ENCODE peak calls at places on chromosomes 6 and 20, in seven cellular contexts. P, C, G, F, M, L and A are unnamed samples. For H3K4me1, the result is how much of the 10 kb centered on the place peaks cover.

GRCh38 chr6:13708679-13709261 is 2.9 kb downstream of the RANBP9 start:
- DNase-seq in P (no peak), C (no peak), G (peak), F (peak), M (no peak), L (no peak), A (no peak)

GRCh38 chr20:41050361-41051019 is 21.9 kb downstream of the TOP1 start:
- DNase-seq in P (peak), C (no peak), G (no peak), F (no peak), M (no peak), L (no peak), A (no peak)

GRCh38 chr20:4534315-4534714 is 187.4 kb upstream of the PRND start:
- DNase-seq in P (no peak), C (no peak), G (no peak), F (no peak), M (no peak), L (no peak), A (no peak)

GRCh38 chr6:107692351-107692750 is 131.8 kb downstream of the SCML4 start:
- DNase-seq in P (peak), C (no peak), G (no peak), F (no peak), M (no peak), L (no peak), A (no peak)

GRCh38 chr6:108156180-108156937 is 9.5 kb upstream of the NR2E1 start:
- DNase-seq in P (no peak), C (no peak), G (no peak), F (no peak), M (no peak), L (no peak), A (no peak)

GRCh38 chr6:111552241-111552744 is 53.4 kb downstream of the TRAF3IP2 start:
- DNase-seq in P (peak), C (peak), G (no peak), F (peak), M (no peak), L (no peak), A (peak)

GRCh38 chr20:59647271-59647670 is 42.9 kb downstream of the PHACTR3 start:
- DNase-seq in P (no peak), C (no peak), G (no peak), F (no peak), M (no peak), L (no peak), A (no peak)

GRCh38 chr6:108916026-108916689 is 67.9 kb downstream of the ARMC2 start:
- DNase-seq in P (peak), C (no peak), G (no peak), F (no peak), M (no peak), L (no peak), A (no peak)

GRCh38 chr20:35699914-35700624 is 864 bp downstream of the ROMO1 start:
- DNase-seq in P (no peak), C (no peak), G (peak), F (no peak), M (no peak), L (no peak), A (no peak)

GRCh38 chr6:1641391-1641790 is 31.7 kb downstream of the FOXC1 start:
- DNase-seq in P (peak), C (no peak), G (no peak), F (no peak), M (no peak), L (no peak), A (no peak)

GRCh38 chr6:131948221-131948661 is 2.9 kb downstream of the CCN2 start:
- DNase-seq in P (peak), C (no peak), G (no peak), F (no peak), M (no peak), L (no peak), A (no peak)

GRCh38 chr6:30743099-30744053 is 889 bp upstream of the FLOT1 start:
- DNase-seq in P (peak), C (peak), G (no peak), F (no peak), M (peak), L (peak), A (peak)

GRCh38 chr6:141041596-141042087 is 1091.1 kb upstream of the GJE1 start:
- DNase-seq in P (no peak), C (no peak), G (no peak), F (no peak), M (no peak), L (no peak), A (no peak)

GRCh38 chr6:22411408-22412105 is 114.7 kb upstream of the PRL start:
- DNase-seq in P (no peak), C (no peak), G (no peak), F (no peak), M (no peak), L (no peak), A (no peak)

GRCh38 chr20:33981964-33982363 is 11.7 kb upstream of the RALY start:
- DNase-seq in P (no peak), C (no peak), G (no peak), F (no peak), M (no peak), L (no peak), A (no peak)

GRCh38 chr6:145829950-145830349 is 15.4 kb upstream of the FBXO30 start:
- DNase-seq in P (no peak), C (no peak), G (no peak), F (no peak), M (no peak), L (no peak), A (no peak)

GRCh38 chr6:87279051-87279595 is 43.3 kb upstream of the SMIM8 start:
- DNase-seq in P (no peak), C (no peak), G (no peak), F (no peak), M (no peak), L (no peak), A (no peak)

GRCh38 chr6:112227411-112227810 is 27.0 kb downstream of the LAMA4 start:
- DNase-seq in P (no peak), C (no peak), G (no peak), F (no peak), M (no peak), L (no peak), A (no peak)

GRCh38 chr6:147604373-147604772 is 95.9 kb downstream of the SAMD5 start:
- DNase-seq in P (no peak), C (no peak), G (no peak), F (no peak), M (no peak), L (no peak), A (no peak)

GRCh38 chr6:138142806-138143205 is 18.9 kb upstream of the ARFGEF3 start:
- DNase-seq in P (no peak), C (no peak), G (no peak), F (no peak), M (no peak), L (no peak), A (no peak)

GRCh38 chr6:117906905-117907599 is at the start of gene SLC35F1:
- DNase-seq in P (peak), C (peak), G (no peak), F (peak), M (peak), L (no peak), A (peak)

GRCh38 chr20:58233393-58233792 is 4.9 kb upstream of the ANKRD60 start:
- DNase-seq in P (no peak), C (no peak), G (no peak), F (no peak), M (no peak), L (no peak), A (no peak)

GRCh38 chr6:97038437-97038836 is 113.9 kb downstream of the KLHL32 start:
- DNase-seq in P (no peak), C (no peak), G (no peak), F (no peak), M (no peak), L (no peak), A (no peak)

GRCh38 chr6:98844244-98845161 is 10.1 kb downstream of the POU3F2 start:
- DNase-seq in P (no peak), C (no peak), G (no peak), F (no peak), M (no peak), L (no peak), A (no peak)

GRCh38 chr6:97626586-97627441 is 343.8 kb upstream of the MMS22L start:
- DNase-seq in P (no peak), C (no peak), G (peak), F (no peak), M (no peak), L (no peak), A (peak)

GRCh38 chr6:26240157-26240980 is 124.6 kb upstream of the BTN3A2 start:
- DNase-seq in P (peak), C (peak), G (no peak), F (peak), M (peak), L (peak), A (peak)

GRCh38 chr6:34414999-34415858 is 10.6 kb downstream of the RPS10 start:
- DNase-seq in P (peak), C (peak), G (peak), F (peak), M (no peak), L (peak), A (peak)

GRCh38 chr20:63782521-63782971 is 43.0 kb downstream of the SLC2A4RG start:
- DNase-seq in P (no peak), C (no peak), G (peak), F (no peak), M (no peak), L (no peak), A (no peak)

GRCh38 chr20:31608256-31608980 is 3.3 kb downstream of the ID1 start:
- DNase-seq in P (peak), C (peak), G (no peak), F (peak), M (peak), L (no peak), A (peak)

GRCh38 chr6:20705741-20706140 is 171.5 kb downstream of the CDKAL1 start:
- DNase-seq in P (no peak), C (no peak), G (no peak), F (no peak), M (no peak), L (no peak), A (no peak)

GRCh38 chr6:101399627-101399955 is 6.1 kb downstream of the GRIK2 start:
- DNase-seq in P (no peak), C (no peak), G (no peak), F (no peak), M (no peak), L (no peak), A (no peak)

GRCh38 chr20:39338977-39339376 is 376.8 kb downstream of the DHX35 start:
- DNase-seq in P (peak), C (peak), G (peak), F (peak), M (no peak), L (no peak), A (no peak)

GRCh38 chr20:44581515-44581914 is 864 bp upstream of the PKIG start:
- DNase-seq in P (no peak), C (no peak), G (no peak), F (no peak), M (no peak), L (no peak), A (no peak)
- H3K4me1 ChIP-seq in P (under half), C (half or more), G (half or more), F (half or more), M (half or more), L (under half), A (under half)

GRCh38 chr20:45339084-45339483 is 9.1 kb downstream of the SDC4 start:
- DNase-seq in P (no peak), C (no peak), G (no peak), F (no peak), M (no peak), L (no peak), A (no peak)
- H3K4me1 ChIP-seq in P (half or more), C (half or more), G (under half), F (half or more), M (half or more), L (under half), A (under half)

GRCh38 chr6:11426571-11426970 is 111.0 kb upstream of the TMEM170B start:
- DNase-seq in P (peak), C (no peak), G (no peak), F (no peak), M (no peak), L (no peak), A (no peak)
- H3K4me1 ChIP-seq in P (under half), C (under half), G (under half), F (under half), M (half or more), L (under half), A (under half)

GRCh38 chr6:43125555-43125954 is 45.5 kb upstream of the SRF start:
- DNase-seq in P (no peak), C (no peak), G (no peak), F (no peak), M (no peak), L (no peak), A (no peak)
- H3K4me1 ChIP-seq in P (half or more), C (under half), G (under half), F (under half), M (under half), L (under half), A (under half)

GRCh38 chr6:2816158-2816557 is 25.5 kb downstream of the SERPINB1 start:
- DNase-seq in P (no peak), C (no peak), G (no peak), F (no peak), M (no peak), L (no peak), A (no peak)

GRCh38 chr6:2819891-2820814 is 21.5 kb downstream of the SERPINB1 start:
- DNase-seq in P (no peak), C (no peak), G (no peak), F (no peak), M (no peak), L (no peak), A (no peak)

GRCh38 chr6:2819115-2819514 is 22.5 kb downstream of the SERPINB1 start:
- DNase-seq in P (no peak), C (no peak), G (no peak), F (no peak), M (no peak), L (no peak), A (no peak)

GRCh38 chr6:2818593-2818992 is 23.1 kb downstream of the SERPINB1 start:
- DNase-seq in P (peak), C (no peak), G (no peak), F (no peak), M (no peak), L (no peak), A (no peak)

DNA sequence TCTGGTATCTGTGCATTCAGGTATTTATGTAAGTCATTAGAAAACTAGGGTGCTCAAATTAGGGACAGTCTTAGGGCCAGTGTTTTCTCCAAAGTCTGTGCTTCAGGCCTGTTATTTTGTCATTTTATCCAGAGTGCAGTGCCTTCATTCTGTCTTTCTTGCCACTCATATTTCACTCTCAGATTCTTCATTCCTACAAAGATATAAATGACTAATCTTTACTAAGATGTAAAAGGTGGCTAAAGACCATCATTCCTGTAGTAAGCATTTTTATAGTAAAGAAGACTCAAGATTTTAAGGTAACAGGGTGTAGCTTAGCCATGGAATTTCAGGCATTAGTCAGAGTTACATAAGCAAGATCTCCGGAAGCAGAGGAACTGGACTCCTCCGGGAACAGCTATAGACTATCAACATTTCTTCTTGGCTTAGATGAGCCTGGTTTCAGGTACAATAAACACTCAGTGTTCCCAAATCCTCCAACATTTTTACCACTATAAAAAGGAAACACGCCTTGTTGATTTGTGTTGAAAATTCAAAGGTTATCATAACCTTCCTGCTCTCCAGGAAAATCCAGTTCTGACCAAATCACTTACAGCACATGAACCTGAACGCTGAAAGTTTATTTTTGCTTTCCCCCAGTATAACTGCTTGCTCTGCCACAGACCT is 23.8 kb downstream of the SERPINB1 start:
- DNase-seq in P (peak), C (no peak), G (no peak), F (no peak), M (no peak), L (no peak), A (no peak)
- H3K4me1 ChIP-seq in P (under half), C (under half), G (under half), F (under half), M (under half), L (under half), A (under half)